ENCODE peak calls at places on chromosomes 3 and 15, in six cellular contexts. One of them, this sample, is unnamed.

GRCh38 chr3:188394588-188394987 is 240.6 kb downstream of the LPP start:
- DNase-seq in AG04450: no peak
- DNase-seq in transverse colon: no peak
- DNase-seq in heart right ventricle: no peak
- DNase-seq in cardiac muscle cell: no peak
- DNase-seq in K562: no peak
- DNase-seq in this sample: no peak

GRCh38 chr15:90560229-90560771 is 30.6 kb downstream of the CRTC3 start:
- DNase-seq in AG04450: peak
- DNase-seq in transverse colon: peak
- DNase-seq in heart right ventricle: peak
- DNase-seq in cardiac muscle cell: peak
- DNase-seq in K562: no peak
- DNase-seq in this sample: no peak

GRCh38 chr3:136149569-136150136 is 46.5 kb downstream of the MSL2 start:
- DNase-seq in AG04450: no peak
- DNase-seq in transverse colon: no peak
- DNase-seq in heart right ventricle: no peak
- DNase-seq in cardiac muscle cell: no peak
- DNase-seq in K562: no peak
- DNase-seq in this sample: no peak

GRCh38 chr3:126146525-126147146 is 33.8 kb downstream of the ALDH1L1 start:
- DNase-seq in AG04450: no peak
- DNase-seq in transverse colon: peak
- DNase-seq in heart right ventricle: peak
- DNase-seq in cardiac muscle cell: no peak
- DNase-seq in K562: no peak
- DNase-seq in this sample: no peak

GRCh38 chr15:63987979-63988378 is 58.3 kb downstream of the DAPK2 start:
- DNase-seq in AG04450: no peak
- DNase-seq in transverse colon: peak
- DNase-seq in heart right ventricle: no peak
- DNase-seq in cardiac muscle cell: no peak
- DNase-seq in K562: no peak
- DNase-seq in this sample: no peak

GRCh38 chr15:61034793-61035710 is 194.1 kb downstream of the RORA start:
- DNase-seq in AG04450: no peak
- DNase-seq in transverse colon: no peak
- DNase-seq in heart right ventricle: no peak
- DNase-seq in cardiac muscle cell: peak
- DNase-seq in K562: no peak
- DNase-seq in this sample: no peak

GRCh38 chr15:41284425-41285177 is 47.8 kb downstream of the OIP5 start:
- DNase-seq in AG04450: no peak
- DNase-seq in transverse colon: no peak
- DNase-seq in heart right ventricle: peak
- DNase-seq in cardiac muscle cell: peak
- DNase-seq in K562: no peak
- DNase-seq in this sample: no peak

GRCh38 chr3:13638927-13639326 is 90.0 kb downstream of the FBLN2 start:
- DNase-seq in AG04450: no peak
- DNase-seq in transverse colon: no peak
- DNase-seq in heart right ventricle: no peak
- DNase-seq in cardiac muscle cell: no peak
- DNase-seq in K562: no peak
- DNase-seq in this sample: no peak

GRCh38 chr3:42655331-42655888 is 1.9 kb downstream of the ZBTB47 start:
- DNase-seq in AG04450: no peak
- DNase-seq in transverse colon: no peak
- DNase-seq in heart right ventricle: no peak
- DNase-seq in cardiac muscle cell: no peak
- DNase-seq in K562: no peak
- DNase-seq in this sample: no peak

GRCh38 chr15:31263751-31264533 is 62.7 kb upstream of the KLF13 start:
- DNase-seq in AG04450: no peak
- DNase-seq in transverse colon: peak
- DNase-seq in heart right ventricle: peak
- DNase-seq in cardiac muscle cell: no peak
- DNase-seq in K562: no peak
- DNase-seq in this sample: no peak

GRCh38 chr15:95347846-95348245 is 982.7 kb upstream of the NR2F2 start:
- DNase-seq in AG04450: no peak
- DNase-seq in transverse colon: no peak
- DNase-seq in heart right ventricle: no peak
- DNase-seq in cardiac muscle cell: no peak
- DNase-seq in K562: no peak
- DNase-seq in this sample: no peak

GRCh38 chr15:51380999-51381806 is 39.7 kb downstream of the GLDN start:
- DNase-seq in AG04450: peak
- DNase-seq in transverse colon: peak
- DNase-seq in heart right ventricle: peak
- DNase-seq in cardiac muscle cell: peak
- DNase-seq in K562: peak
- DNase-seq in this sample: peak

GRCh38 chr15:56524915-56525314 is 60.0 kb upstream of the MNS1 start:
- DNase-seq in AG04450: peak
- DNase-seq in transverse colon: no peak
- DNase-seq in heart right ventricle: no peak
- DNase-seq in cardiac muscle cell: peak
- DNase-seq in K562: no peak
- DNase-seq in this sample: no peak

GRCh38 chr15:34436126-34436955 is 1.3 kb downstream of the GOLGA8A start:
- DNase-seq in AG04450: no peak
- DNase-seq in transverse colon: no peak
- DNase-seq in heart right ventricle: no peak
- DNase-seq in cardiac muscle cell: no peak
- DNase-seq in K562: peak
- DNase-seq in this sample: peak

GRCh38 chr15:26852980-26853379 is 13.9 kb upstream of the GABRA5 start:
- DNase-seq in AG04450: no peak
- DNase-seq in transverse colon: no peak
- DNase-seq in heart right ventricle: no peak
- DNase-seq in cardiac muscle cell: no peak
- DNase-seq in K562: no peak
- DNase-seq in this sample: no peak

GRCh38 chr15:77642793-77643430 is 10.2 kb upstream of the LINGO1 start:
- DNase-seq in AG04450: no peak
- DNase-seq in transverse colon: peak
- DNase-seq in heart right ventricle: no peak
- DNase-seq in cardiac muscle cell: no peak
- DNase-seq in K562: peak
- DNase-seq in this sample: no peak

GRCh38 chr15:99125061-99125990 is 20.4 kb downstream of the SYNM start:
- DNase-seq in AG04450: no peak
- DNase-seq in transverse colon: no peak
- DNase-seq in heart right ventricle: no peak
- DNase-seq in cardiac muscle cell: no peak
- DNase-seq in K562: no peak
- DNase-seq in this sample: no peak

GRCh38 chr3:160810360-160810759 is 54.3 kb downstream of the PPM1L start:
- DNase-seq in AG04450: no peak
- DNase-seq in transverse colon: no peak
- DNase-seq in heart right ventricle: no peak
- DNase-seq in cardiac muscle cell: no peak
- DNase-seq in K562: no peak
- DNase-seq in this sample: no peak

GRCh38 chr3:12568747-12569146 is 11.9 kb downstream of the MKRN2 start:
- DNase-seq in AG04450: no peak
- DNase-seq in transverse colon: no peak
- DNase-seq in heart right ventricle: no peak
- DNase-seq in cardiac muscle cell: no peak
- DNase-seq in K562: no peak
- DNase-seq in this sample: no peak

GRCh38 chr15:66403323-66403722 is 16.6 kb downstream of the MAP2K1 start:
- DNase-seq in AG04450: no peak
- DNase-seq in transverse colon: no peak
- DNase-seq in heart right ventricle: no peak
- DNase-seq in cardiac muscle cell: no peak
- DNase-seq in K562: no peak
- DNase-seq in this sample: no peak

GRCh38 chr15:66405605-66406004 is 18.9 kb downstream of the MAP2K1 start:
- DNase-seq in AG04450: no peak
- DNase-seq in transverse colon: no peak
- DNase-seq in heart right ventricle: no peak
- DNase-seq in cardiac muscle cell: peak
- DNase-seq in K562: no peak
- DNase-seq in this sample: no peak

GRCh38 chr15:66405007-66405406 is 18.3 kb downstream of the MAP2K1 start:
- DNase-seq in AG04450: no peak
- DNase-seq in transverse colon: no peak
- DNase-seq in heart right ventricle: no peak
- DNase-seq in cardiac muscle cell: no peak
- DNase-seq in K562: no peak
- DNase-seq in this sample: no peak

GRCh38 chr15:66404122-66404521 is 17.4 kb downstream of the MAP2K1 start:
- DNase-seq in AG04450: no peak
- DNase-seq in transverse colon: no peak
- DNase-seq in heart right ventricle: no peak
- DNase-seq in cardiac muscle cell: no peak
- DNase-seq in K562: no peak
- DNase-seq in this sample: no peak

DNA sequence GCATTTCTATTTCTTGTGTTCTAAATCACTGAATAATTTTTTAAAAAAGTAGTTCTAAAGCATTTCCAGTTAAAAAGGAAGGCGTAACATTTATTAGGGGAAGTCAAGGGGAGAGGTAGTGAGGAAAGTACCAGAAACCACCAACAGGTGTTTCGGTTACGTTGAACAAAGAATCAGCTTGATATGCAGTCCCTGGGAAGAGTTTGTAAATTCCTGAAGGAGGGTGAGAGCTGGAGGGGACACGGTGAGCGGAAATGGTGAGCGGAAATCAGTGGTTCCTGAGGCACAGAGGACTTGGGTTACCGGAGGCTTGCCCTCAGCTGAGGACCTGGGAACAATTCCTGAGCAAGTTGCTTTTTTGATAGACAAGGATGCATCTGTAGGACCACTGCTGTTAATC is 17.8 kb downstream of the MAP2K1 start:
- DNase-seq in AG04450: no peak
- DNase-seq in transverse colon: no peak
- DNase-seq in heart right ventricle: no peak
- DNase-seq in cardiac muscle cell: no peak
- DNase-seq in K562: peak
- DNase-seq in this sample: no peak
- H3K4me3 ChIP-seq in AG04450: no peak
- H3K4me3 ChIP-seq in transverse colon: no peak
- H3K4me3 ChIP-seq in heart right ventricle: no peak
- H3K4me3 ChIP-seq in cardiac muscle cell: no peak
- H3K4me3 ChIP-seq in K562: no peak
- H3K4me3 ChIP-seq in this sample: no peak

DNA sequence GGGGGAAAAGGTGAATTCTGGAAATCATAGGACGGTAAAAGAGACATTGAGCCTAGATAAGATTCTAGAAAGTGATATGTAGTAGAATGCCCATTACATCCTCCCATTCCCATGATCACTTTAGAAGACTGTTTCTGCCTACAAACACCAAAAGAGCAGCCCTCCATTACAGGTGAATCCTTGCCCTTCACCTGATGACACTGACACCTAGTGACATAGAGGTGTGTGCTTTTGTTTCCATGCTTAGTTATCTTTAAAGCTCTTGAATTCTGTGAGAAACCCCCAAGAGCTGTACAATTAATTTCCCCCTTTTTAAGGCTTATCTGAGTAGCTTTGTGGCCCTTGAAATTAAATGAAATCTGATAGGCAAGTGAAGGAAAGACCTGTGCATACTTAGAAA is 8.3 kb upstream of the BBX start:
- DNase-seq in AG04450: no peak
- DNase-seq in transverse colon: no peak
- DNase-seq in heart right ventricle: no peak
- DNase-seq in cardiac muscle cell: no peak
- DNase-seq in K562: no peak
- DNase-seq in this sample: no peak
- TF ChIP-seq CTCF in AG04450: no peak
- TF ChIP-seq CTCF in transverse colon: no peak
- TF ChIP-seq CTCF in heart right ventricle: no peak
- TF ChIP-seq CTCF in cardiac muscle cell: no peak
- TF ChIP-seq CTCF in K562: no peak
- TF ChIP-seq CTCF in this sample: no peak

DNA sequence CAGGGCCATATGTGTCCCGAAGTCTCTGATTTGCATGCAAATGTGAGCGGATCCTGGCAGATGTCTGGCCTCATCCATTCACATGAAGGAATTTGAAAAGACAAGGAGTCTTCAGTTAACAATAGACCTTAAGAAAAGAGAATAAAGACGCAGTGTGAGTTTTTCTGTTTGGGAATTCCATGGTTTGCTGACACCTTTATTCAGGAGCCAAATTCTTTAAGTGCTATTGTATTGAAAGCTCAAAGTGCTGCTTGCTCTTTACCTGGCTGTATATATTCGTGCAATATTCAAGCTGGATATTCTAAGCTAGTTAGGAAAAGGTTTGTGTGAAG is 2.2 kb downstream of the LRRN1 start:
- DNase-seq in AG04450: no peak
- DNase-seq in transverse colon: no peak
- DNase-seq in heart right ventricle: no peak
- DNase-seq in cardiac muscle cell: no peak
- DNase-seq in K562: no peak
- DNase-seq in this sample: no peak
- H3K4me3 ChIP-seq in AG04450: no peak
- H3K4me3 ChIP-seq in transverse colon: no peak
- H3K4me3 ChIP-seq in heart right ventricle: no peak
- H3K4me3 ChIP-seq in cardiac muscle cell: peak
- H3K4me3 ChIP-seq in K562: no peak
- H3K4me3 ChIP-seq in this sample: no peak

GRCh38 chr15:23881299-23881698 is 194.2 kb upstream of the NDN start:
- DNase-seq in AG04450: no peak
- DNase-seq in transverse colon: no peak
- DNase-seq in heart right ventricle: no peak
- DNase-seq in cardiac muscle cell: no peak
- DNase-seq in K562: no peak
- DNase-seq in this sample: no peak

DNA sequence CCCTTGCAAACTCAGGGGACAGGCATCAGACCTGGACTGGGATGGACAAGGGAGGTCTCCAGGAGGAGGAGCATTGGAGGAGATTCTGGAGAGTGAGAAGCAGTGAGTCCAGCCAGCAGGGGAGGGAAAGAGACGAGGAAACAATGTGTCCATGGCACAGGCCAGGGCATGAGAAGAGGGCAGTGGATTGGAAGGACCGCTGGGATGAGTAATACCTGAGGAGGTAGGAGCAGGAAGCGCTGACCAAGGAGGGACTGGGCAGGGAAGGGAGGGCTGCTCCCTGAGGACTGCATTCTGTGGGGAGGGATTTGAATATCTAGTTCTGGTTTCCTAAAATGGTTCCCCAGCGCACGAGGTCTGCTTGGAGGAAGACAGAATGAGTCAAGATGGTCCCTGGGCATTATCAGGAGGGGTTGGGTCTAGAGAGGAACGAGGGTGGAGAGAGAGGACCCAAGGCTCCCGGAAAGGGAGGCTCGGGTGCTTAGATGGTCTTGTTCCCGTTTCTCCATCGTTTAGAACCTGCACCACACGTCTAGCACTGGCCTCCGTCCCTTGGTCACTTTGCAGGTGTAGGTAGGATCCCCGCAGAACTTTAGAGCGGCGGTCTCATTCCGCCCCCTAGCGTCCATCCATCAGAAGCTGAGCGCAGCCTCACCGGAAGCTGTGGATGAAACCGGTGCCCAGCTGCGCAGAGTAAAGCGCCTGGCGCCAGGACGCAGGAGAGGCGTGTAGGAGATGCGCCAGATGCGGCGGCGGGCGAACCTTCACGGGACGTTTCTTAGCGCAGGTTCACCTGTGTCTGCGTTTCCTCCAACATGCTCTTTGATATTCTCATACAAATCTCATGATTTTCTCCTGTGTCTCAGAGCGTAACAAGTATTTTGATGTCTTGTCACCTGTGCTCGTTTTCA is 190.7 kb upstream of the NDN start:
- DNase-seq in AG04450: no peak
- DNase-seq in transverse colon: peak
- DNase-seq in heart right ventricle: peak
- DNase-seq in cardiac muscle cell: peak
- DNase-seq in K562: peak
- DNase-seq in this sample: peak
- TF ChIP-seq CTCF in AG04450: peak
- TF ChIP-seq CTCF in transverse colon: peak
- TF ChIP-seq CTCF in heart right ventricle: peak
- TF ChIP-seq CTCF in cardiac muscle cell: peak
- TF ChIP-seq CTCF in K562: peak
- TF ChIP-seq CTCF in this sample: peak